ENCODE peak calls at places on chromosomes 4 and X, in four cellular contexts. Q is NCI-H774, W is amygdala, D is A673. A is an unnamed sample.

GRCh38 chr4:142348489-142349076 is 497.5 kb downstream of the INPP4B start:
- DNase-seq in W (no peak), D (no peak), Q (no peak), A (no peak)

GRCh38 chrX:65596270-65596669 is 61.7 kb upstream of the LAS1L start:
- DNase-seq in W (no peak), D (peak), Q (no peak), A (no peak)

GRCh38 chr4:85488416-85488815 is 13.5 kb downstream of the ARHGAP24 start:
- DNase-seq in Q (no peak), D (no peak), W (no peak), A (no peak)

GRCh38 chrX:2500091-2500680 is 590 bp downstream of the DHRSX start:
- DNase-seq in D (no peak), Q (no peak), W (no peak), A (no peak)

GRCh38 chr4:111880116-111880515 is 265.1 kb upstream of the FAM241A start:
- DNase-seq in W (no peak), D (no peak), Q (no peak), A (no peak)

GRCh38 chr4:73573794-73574528 is 46.3 kb downstream of the RASSF6 start:
- DNase-seq in W (no peak), D (peak), Q (peak), A (peak)

GRCh38 chr4:143399113-143399949 is 62.7 kb downstream of the GAB1 start:
- DNase-seq in Q (no peak), D (peak), W (no peak), A (no peak)

GRCh38 chr4:118175506-118175905 is 141.2 kb downstream of the NDST3 start:
- DNase-seq in W (no peak), D (no peak), Q (no peak), A (no peak)

GRCh38 chrX:19750028-19750786 is 137.2 kb downstream of the SH3KBP1 start:
- DNase-seq in D (no peak), Q (no peak), W (no peak), A (no peak)

GRCh38 chr4:184309241-184310170 is 91.8 kb upstream of the ENPP6 start:
- DNase-seq in Q (no peak), W (no peak), D (no peak), A (no peak)

GRCh38 chr4:1604706-1605205 is 79.4 kb downstream of the FAM53A start:
- DNase-seq in Q (no peak), W (no peak), D (no peak), A (no peak)

GRCh38 chr4:151302432-151302831 is 23.0 kb downstream of the SH3D19 start:
- DNase-seq in W (no peak), Q (no peak), D (no peak), A (no peak)

GRCh38 chr4:182023469-182023868 is 219.7 kb upstream of the TENM3 start:
- DNase-seq in Q (peak), W (no peak), D (no peak), A (no peak)

GRCh38 chrX:9466115-9466495 is 1.2 kb downstream of the TBL1X start:
- DNase-seq in Q (no peak), D (peak), W (peak), A (no peak)

GRCh38 chr4:30722092-30722915 is 2.1 kb downstream of the PCDH7 start:
- DNase-seq in W (no peak), Q (no peak), D (no peak), A (no peak)

GRCh38 chrX:151870603-151871002 is 42.1 kb upstream of the MAGEA4 start:
- DNase-seq in W (no peak), Q (no peak), D (no peak), A (peak)

GRCh38 chr4:4461850-4462249 is 74.9 kb downstream of the NSG1 start:
- DNase-seq in Q (peak), W (no peak), D (no peak), A (no peak)

GRCh38 chr4:152709675-152710438 is 30.1 kb upstream of the TMEM154 start:
- DNase-seq in Q (no peak), W (no peak), D (peak), A (no peak)

GRCh38 chr4:81519428-81519775 is 47.7 kb upstream of the RASGEF1B start:
- DNase-seq in D (no peak), W (no peak), Q (no peak), A (no peak)

GRCh38 chr4:42655921-42656735 is 777 bp downstream of the ATP8A1 start:
- DNase-seq in W (peak), Q (no peak), D (peak), A (no peak)

GRCh38 chr4:152097371-152097770 is 336.6 kb upstream of the GATB start:
- DNase-seq in W (no peak), D (no peak), Q (no peak), A (no peak)

GRCh38 chr4:89049853-89050252 is 7.1 kb downstream of the FAM13A start:
- DNase-seq in D (no peak), Q (no peak), W (no peak), A (no peak)

GRCh38 chrX:149365061-149365460 is 140.0 kb downstream of the IDS start:
- DNase-seq in W (no peak), Q (no peak), D (no peak), A (peak)

GRCh38 chr4:122129061-122129460 is 23.1 kb upstream of the BLTP1 start:
- DNase-seq in Q (no peak), W (no peak), D (no peak), A (no peak)

GRCh38 chrX:14922437-14922836 is 49.2 kb downstream of the MOSPD2 start:
- DNase-seq in Q (no peak), D (no peak), W (peak), A (no peak)

GRCh38 chr4:107896651-107897050 is 34.7 kb upstream of the CYP2U1 start:
- DNase-seq in W (no peak), Q (no peak), D (no peak), A (no peak)

GRCh38 chrX:129979207-129979920 is 3.1 kb upstream of the BCORL1 start:
- DNase-seq in D (no peak), Q (no peak), W (no peak), A (no peak)

GRCh38 chr4:63937961-63938360 is 471.3 kb downstream of the TECRL start:
- DNase-seq in Q (no peak), D (no peak), W (no peak), A (peak)

GRCh38 chr4:67603310-67604028 is 44.9 kb downstream of the STAP1 start:
- DNase-seq in W (no peak), D (no peak), Q (no peak), A (no peak)

GRCh38 chr4:134122903-134123302 is 78.7 kb downstream of the PABPC4L start:
- DNase-seq in Q (no peak), W (no peak), D (no peak), A (no peak)

GRCh38 chr4:187235456-187236170 is 512.0 kb upstream of the FAT1 start:
- DNase-seq in W (peak), Q (no peak), D (peak), A (no peak)

GRCh38 chrX:97238632-97239031 is 354.9 kb downstream of the RPA4 start:
- DNase-seq in Q (no peak), W (no peak), D (peak), A (peak)

A was measured in kidney epithelial cell.